ENCODE peak calls at places on chromosome X, in six cellular contexts. L is Panc1, B is GM23338, M is GM12878, K is HepG2, U is K562. J is an unnamed sample. For H3K4me1, the result is how much of the 10 kb centered on the place peaks cover.

GRCh38 chrX:31652651-31653050 is 580.8 kb upstream of the FTHL17 start:
- ATAC-seq in B (no peak), K (no peak), L (no peak), U (no peak), M (peak), J (no peak)

GRCh38 chrX:10531927-10532326 is 88.5 kb downstream of the MID1 start:
- ATAC-seq in B (no peak), U (no peak), L (no peak), K (no peak), M (no peak), J (no peak)

GRCh38 chrX:39508300-39508692 is 589.5 kb downstream of the BCOR start:
- ATAC-seq in M (no peak), B (no peak), U (no peak), L (no peak), K (no peak), J (no peak)

GRCh38 chrX:41723305-41723704 is 676 bp upstream of the GPR82 start:
- ATAC-seq in B (no peak), M (no peak), L (no peak), U (no peak), K (no peak), J (no peak)

GRCh38 chrX:129577473-129577872 is 37.4 kb downstream of the OCRL start:
- ATAC-seq in U (peak), L (no peak), K (no peak), B (no peak), M (no peak), J (peak)

GRCh38 chrX:151962034-151962433 is 12.4 kb downstream of the GABRE start:
- ATAC-seq in B (no peak), M (no peak), K (no peak), L (no peak), U (no peak), J (no peak)

GRCh38 chrX:70096052-70096451 is 33.8 kb downstream of the OTUD6A start:
- ATAC-seq in B (peak), U (peak), K (peak), M (no peak), L (no peak), J (no peak)

GRCh38 chrX:33855251-33855650 is 276.9 kb downstream of the FAM47A start:
- ATAC-seq in B (peak), L (no peak), U (no peak), K (no peak), M (no peak), J (no peak)

GRCh38 chrX:132940727-132941162 is 17.7 kb downstream of the HS6ST2 start:
- ATAC-seq in M (no peak), K (peak), U (peak), L (no peak), B (peak), J (no peak)

GRCh38 chrX:48989483-48989882 is 12.6 kb downstream of the GRIPAP1 start:
- ATAC-seq in K (no peak), U (no peak), L (no peak), M (no peak), B (no peak), J (no peak)

GRCh38 chrX:136186023-136186413 is 38.7 kb downstream of the FHL1 start:
- ATAC-seq in M (no peak), L (no peak), K (no peak), B (no peak), U (no peak), J (no peak)

GRCh38 chrX:64976673-64977040 is 407 bp upstream of the ZC4H2 start:
- ATAC-seq in L (no peak), B (peak), M (no peak), K (no peak), U (no peak), J (peak)

GRCh38 chrX:11768039-11768438 is 10.0 kb downstream of the MSL3 start:
- ATAC-seq in L (no peak), U (no peak), K (no peak), M (peak), B (no peak), J (no peak)

GRCh38 chrX:11766487-11766886 is 8.4 kb downstream of the MSL3 start:
- ATAC-seq in U (no peak), K (no peak), L (no peak), B (no peak), M (no peak), J (no peak)

GRCh38 chrX:25524150-25524549 is 508.4 kb upstream of the ARX start:
- ATAC-seq in U (no peak), B (no peak), L (no peak), M (no peak), K (peak), J (no peak)

GRCh38 chrX:101206471-101206870 is 13.1 kb upstream of the DRP2 start:
- ATAC-seq in K (peak), M (peak), L (peak), B (peak), U (peak), J (no peak)

GRCh38 chrX:112931478-112931877 is 90.8 kb upstream of the AMOT start:
- ATAC-seq in K (no peak), U (no peak), L (no peak), B (no peak), M (no peak), J (no peak)

GRCh38 chrX:129472116-129472515 is 51.2 kb downstream of the SMARCA1 start:
- ATAC-seq in U (no peak), B (no peak), L (no peak), M (no peak), K (peak), J (no peak)

GRCh38 chrX:117803463-117803862 is 313.1 kb downstream of the KLHL13 start:
- ATAC-seq in B (no peak), K (no peak), L (no peak), M (no peak), U (no peak), J (no peak)

GRCh38 chrX:65687367-65687766 is 19.9 kb downstream of the MSN start:
- ATAC-seq in L (no peak), B (no peak), M (peak), U (no peak), K (no peak), J (no peak)

GRCh38 chrX:65575024-65575423 is 40.4 kb upstream of the LAS1L start:
- ATAC-seq in L (no peak), U (peak), B (no peak), K (no peak), M (no peak), J (no peak)

GRCh38 chrX:1928805-1929204 is 313.9 kb downstream of the ASMT start:
- ATAC-seq in M (no peak), K (no peak), L (no peak), U (no peak), B (peak), J (no peak)

DNA sequence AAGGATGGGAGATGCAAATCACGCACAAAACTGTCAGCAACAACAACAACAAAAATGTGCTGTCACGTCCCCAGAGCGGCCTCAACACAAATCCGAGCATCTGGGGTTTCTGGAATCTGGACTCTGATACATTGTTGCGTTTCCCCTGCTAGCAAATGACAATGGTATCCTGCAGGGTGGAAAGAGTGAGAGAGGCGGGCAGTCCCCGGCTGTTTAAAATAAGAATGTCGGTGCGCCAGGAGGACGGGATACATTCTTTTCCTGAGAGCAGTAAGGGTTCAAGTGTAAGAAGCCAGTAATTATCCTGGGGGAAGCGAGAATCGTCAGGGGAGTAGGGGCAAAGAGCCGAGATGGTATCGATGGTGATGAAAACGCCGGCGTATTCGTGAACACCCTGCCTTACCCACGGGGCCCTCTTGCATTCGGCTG is 310.2 kb downstream of the ASMT start:
- ATAC-seq in U (no peak), K (peak), M (no peak), L (no peak), B (peak), J (no peak)
- TF ChIP-seq POLR2AphosphoS5 in U (no peak), K (no peak), M (no peak), L (no peak), B (no peak), J (no peak)

DNA sequence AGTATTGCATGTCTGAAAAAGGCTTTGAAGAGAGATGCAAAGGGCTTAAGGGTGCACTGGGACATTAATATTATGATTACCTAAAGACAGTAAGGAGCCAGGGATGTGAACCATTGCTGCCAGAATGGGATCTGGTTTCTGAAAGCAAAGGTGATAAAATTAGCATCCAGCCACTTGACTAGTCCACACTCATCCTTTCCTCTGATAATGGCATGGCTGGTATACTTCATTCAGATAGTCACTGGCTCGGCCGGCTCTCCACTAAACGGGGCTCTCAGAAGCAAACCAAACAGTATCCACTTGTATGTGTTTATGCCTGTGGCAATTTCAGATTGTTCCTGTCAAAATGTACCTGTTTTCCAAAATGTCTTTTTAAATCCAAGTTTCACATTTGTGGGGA is 46.4 kb downstream of the MAMLD1 start:
- ATAC-seq in U (no peak), K (no peak), B (no peak), L (no peak), M (no peak), J (no peak)
- H3K4me3 ChIP-seq in U (no peak), K (no peak), B (no peak), L (no peak), M (no peak), J (no peak)

DNA sequence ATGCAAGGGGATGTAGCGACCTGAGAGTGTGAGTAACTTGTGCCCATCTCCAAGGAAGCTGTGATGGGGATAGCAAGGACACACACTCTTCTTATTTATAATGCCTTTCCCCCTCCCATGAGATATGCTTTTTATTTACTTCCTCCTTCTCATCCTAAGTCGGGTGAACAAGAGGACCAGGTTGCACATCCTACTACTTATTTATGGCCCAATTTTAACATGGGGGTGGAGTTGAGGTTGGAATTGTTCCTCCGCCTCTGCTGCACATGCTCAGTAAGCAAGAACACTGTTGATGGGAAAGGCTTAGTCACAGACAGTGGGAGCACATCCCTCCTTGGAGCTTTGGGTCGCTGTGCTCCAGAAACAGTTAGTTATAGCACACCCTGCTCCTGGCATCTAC is 15.3 kb upstream of the TLR8 start:
- ATAC-seq in L (no peak), K (no peak), B (no peak), U (no peak), M (peak), J (no peak)
- H3K4me1 ChIP-seq in L (under half), K (under half), B (under half), U (under half), M (half or more), J (under half)

GRCh38 chrX:75107863-75108509 is 48.1 kb downstream of the ABCB7 start:
- ATAC-seq in B (peak), K (no peak), L (no peak), M (no peak), U (no peak), J (no peak)
- TF ChIP-seq POLR2AphosphoS5 in B (no peak), K (no peak), L (no peak), M (no peak), U (no peak), J (no peak)

GRCh38 chrX:125678258-125678657 is 358.6 kb downstream of the TEX13C start:
- ATAC-seq in U (no peak), B (no peak), M (no peak), L (no peak), K (no peak), J (no peak)

GRCh38 chrX:125681507-125681906 is 361.8 kb downstream of the TEX13C start:
- ATAC-seq in U (no peak), B (no peak), L (no peak), M (peak), K (no peak), J (no peak)

GRCh38 chrX:125680366-125680765 is 360.7 kb downstream of the TEX13C start:
- ATAC-seq in M (no peak), B (no peak), K (no peak), U (no peak), L (no peak), J (no peak)

GRCh38 chrX:125681058-125681457 is 361.4 kb downstream of the TEX13C start:
- ATAC-seq in U (no peak), K (no peak), L (no peak), M (no peak), B (no peak), J (no peak)
- H3K4me3 ChIP-seq in U (no peak), K (no peak), L (no peak), M (no peak), B (no peak), J (no peak)

GRCh38 chrX:131288738-131289511 is at the start of gene IGSF1:
- ATAC-seq in K (peak), B (peak), M (no peak), U (peak), L (peak), J (peak)
- H3K4me1 ChIP-seq in K (under half), B (under half), M (under half), U (under half), L (under half), J (under half)

GRCh38 chrX:71586929-71587328 is 8.7 kb downstream of the GCNA start:
- ATAC-seq in L (no peak), U (no peak), K (peak), M (no peak), B (no peak), J (no peak)
- TF ChIP-seq POLR2AphosphoS5 in L (no peak), U (no peak), K (no peak), M (no peak), B (no peak), J (no peak)

DNA sequence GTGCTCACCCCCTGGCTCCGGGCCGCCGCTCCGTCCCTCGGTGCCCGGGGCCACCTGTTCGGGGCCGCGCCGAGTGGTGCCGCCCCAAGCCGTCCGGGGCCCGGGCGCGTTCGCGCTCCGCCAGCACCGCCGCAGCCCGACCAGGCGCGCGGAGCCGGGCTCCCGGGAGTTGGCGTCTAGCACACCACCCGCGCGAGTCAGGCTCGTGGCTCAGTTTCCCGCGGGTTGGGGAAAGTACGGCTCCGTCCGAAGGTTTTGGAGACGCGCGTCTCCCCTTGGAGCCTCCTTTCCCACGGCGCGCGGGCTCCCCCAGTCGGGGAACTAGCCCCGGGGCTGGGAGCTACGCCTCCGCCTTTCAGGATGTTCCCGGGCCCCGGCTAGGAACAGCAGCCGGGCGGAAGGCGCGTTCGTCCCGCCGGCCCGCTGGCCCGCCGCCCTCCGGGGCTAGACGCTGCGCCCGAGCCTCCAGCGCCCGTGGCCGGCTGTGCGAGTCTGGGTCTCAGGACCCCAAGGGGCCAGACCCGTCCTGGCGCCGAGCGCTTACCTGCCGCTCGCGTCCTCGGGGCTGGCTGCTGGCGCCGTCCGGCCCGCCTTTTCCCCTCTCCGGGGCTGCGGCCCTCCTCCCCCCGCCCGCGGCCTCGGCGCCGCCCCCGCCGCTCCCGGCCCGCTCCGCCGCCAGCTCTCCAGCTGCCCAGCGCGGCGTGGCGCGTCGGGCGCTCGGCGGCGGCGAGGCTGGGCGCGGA is at the start of gene ADGRG2:
- ATAC-seq in B (peak), U (no peak), M (no peak), L (peak), K (peak), J (peak)
- H3K4me3 ChIP-seq in B (peak), U (no peak), M (no peak), L (peak), K (peak), J (peak)

GRCh38 chrX:13697440-13697839 is 8.5 kb downstream of the RAB9A start:
- ATAC-seq in K (no peak), M (peak), B (no peak), L (no peak), U (no peak), J (no peak)
- H3K4me1 ChIP-seq in K (under half), M (under half), B (under half), L (under half), U (half or more), J (under half)